ENCODE peak calls at places on chromosomes 2 and 18, in nine cellular contexts. D is uterus, F is transverse colon, M is right lobe of liver, A is ovary, C is breast epithelium, V is body of pancreas, O is IMR-90, W is GM12892. X is an unnamed sample.

GRCh38 chr18:27771571-27771970 is 405.4 kb downstream of the CDH2 start:
- DNase-seq in D (no peak), F (no peak), A (no peak), W (no peak), M (no peak), C (no peak), O (no peak), V (no peak), X (no peak)

GRCh38 chr2:6186332-6187100 is 494.3 kb downstream of the SOX11 start:
- DNase-seq in V (peak), W (no peak), O (peak), D (no peak), F (peak), A (no peak), C (no peak), M (no peak), X (peak)

GRCh38 chr2:144361742-144362141 is 158.2 kb downstream of the ZEB2 start:
- DNase-seq in F (no peak), W (no peak), O (no peak), D (no peak), A (no peak), C (no peak), M (no peak), V (no peak), X (no peak)

GRCh38 chr2:174121612-174122011 is 126.7 kb downstream of the OLA1 start:
- DNase-seq in A (no peak), V (no peak), O (no peak), W (no peak), D (no peak), M (no peak), F (no peak), C (no peak), X (no peak)

GRCh38 chr2:165864353-165864752 is 70.3 kb upstream of the GALNT3 start:
- DNase-seq in V (no peak), O (no peak), F (no peak), W (no peak), C (no peak), D (no peak), A (no peak), M (no peak), X (no peak)

GRCh38 chr2:117127680-117128079 is 686.8 kb upstream of the DDX18 start:
- DNase-seq in W (no peak), A (no peak), C (no peak), F (no peak), D (no peak), M (no peak), O (no peak), V (no peak), X (no peak)

GRCh38 chr2:84741182-84741822 is 139.6 kb downstream of the TRABD2A start:
- DNase-seq in M (no peak), V (no peak), C (no peak), W (peak), A (no peak), F (peak), O (peak), D (no peak), X (peak)

GRCh38 chr2:45172993-45173392 is 163.7 kb upstream of the SIX2 start:
- DNase-seq in F (no peak), A (no peak), D (no peak), O (no peak), M (no peak), C (no peak), W (no peak), V (no peak), X (no peak)

GRCh38 chr18:73136134-73136533 is 268.3 kb upstream of the NETO1 start:
- DNase-seq in V (no peak), M (no peak), D (no peak), O (no peak), A (no peak), C (no peak), F (no peak), W (no peak), X (no peak)
- TF ChIP-seq POLR2A in V (no peak), M (no peak), D (no peak), O (no peak), A (no peak), C (no peak), F (no peak), W (no peak), X (no peak)

GRCh38 chr2:127379712-127380355 is 7.9 kb downstream of the MAP3K2 start:
- DNase-seq in A (no peak), C (no peak), W (no peak), M (no peak), O (no peak), F (no peak), V (no peak), D (no peak), X (no peak)

GRCh38 chr2:127376265-127376664 is 11.5 kb downstream of the MAP3K2 start:
- DNase-seq in V (no peak), A (no peak), F (no peak), M (no peak), O (no peak), C (no peak), W (no peak), D (no peak), X (no peak)

GRCh38 chr2:127373362-127374083 is 14.3 kb downstream of the MAP3K2 start:
- DNase-seq in F (no peak), W (no peak), D (no peak), C (no peak), M (no peak), O (no peak), A (no peak), V (no peak), X (no peak)

GRCh38 chr2:127381762-127382161 is 6.0 kb downstream of the MAP3K2 start:
- DNase-seq in A (no peak), F (no peak), V (no peak), C (no peak), O (no peak), M (no peak), W (no peak), D (no peak), X (no peak)

GRCh38 chr2:127377262-127377661 is 10.5 kb downstream of the MAP3K2 start:
- DNase-seq in W (no peak), F (no peak), A (no peak), O (peak), C (no peak), M (no peak), V (no peak), D (no peak), X (no peak)
- TF ChIP-seq POLR2A in W (no peak), F (no peak), A (no peak), O (no peak), C (no peak), M (no peak), V (no peak), D (no peak), X (no peak)

GRCh38 chr2:37625156-37625555 is 46.3 kb downstream of the CDC42EP3 start:
- DNase-seq in F (no peak), D (no peak), C (no peak), W (no peak), A (no peak), O (peak), V (no peak), M (no peak), X (no peak)
- TF ChIP-seq POLR2A in F (no peak), D (no peak), C (no peak), W (peak), A (no peak), O (no peak), V (no peak), M (no peak), X (no peak)

DNA sequence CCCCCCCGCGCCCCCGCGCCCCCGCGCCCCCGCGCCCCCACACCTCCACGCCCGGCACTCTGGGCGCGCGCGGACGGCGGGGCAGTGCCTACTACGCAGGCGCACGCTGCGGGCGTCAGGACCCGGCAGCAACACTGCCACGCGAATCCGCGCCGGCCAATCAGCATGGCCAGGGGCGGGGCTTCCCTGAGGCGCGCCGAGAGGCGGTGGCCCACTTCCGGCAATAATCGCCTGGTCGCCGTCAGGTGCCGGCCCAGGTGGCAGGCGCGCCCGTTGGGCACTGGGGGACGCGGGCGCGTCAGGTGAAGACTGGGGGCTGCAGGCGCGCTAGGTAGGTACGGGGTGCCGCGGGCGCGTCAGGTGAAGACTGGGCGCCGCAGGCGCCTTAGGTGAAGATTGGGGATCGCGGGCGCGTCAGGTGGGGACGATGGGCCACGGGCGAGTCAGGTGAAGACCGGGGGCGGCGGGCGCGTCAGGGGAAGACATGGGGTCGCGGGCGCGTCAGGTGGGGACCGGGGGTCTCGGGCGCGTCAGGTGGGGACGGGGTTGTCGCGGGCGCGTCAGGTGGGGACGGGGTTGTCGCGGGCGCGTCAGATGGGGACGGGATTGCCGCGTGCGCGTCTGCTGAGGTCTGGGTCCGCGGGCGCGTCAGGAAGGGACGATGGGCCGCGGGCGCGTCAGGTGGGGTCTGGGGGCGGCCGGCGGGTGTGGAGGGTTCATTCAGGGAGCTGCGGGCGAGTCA is 219.1 kb downstream of the RTP5 start:
- DNase-seq in F (peak), V (peak), D (peak), C (peak), W (peak), O (peak), M (peak), A (peak), X (peak)
- TF ChIP-seq POLR2A in F (peak), V (peak), D (peak), C (no peak), W (peak), O (no peak), M (peak), A (no peak), X (peak)

GRCh38 chr18:77114564-77115391 is 17.8 kb downstream of the MBP start:
- DNase-seq in V (peak), D (peak), M (peak), C (peak), O (peak), W (no peak), A (peak), F (peak), X (no peak)
- TF ChIP-seq POLR2A in V (peak), D (no peak), M (peak), C (no peak), O (no peak), W (peak), A (no peak), F (peak), X (no peak)

GRCh38 chr2:215571693-215572092 is 135.8 kb upstream of the FN1 start:
- DNase-seq in C (no peak), V (no peak), M (no peak), D (no peak), A (no peak), F (no peak), W (no peak), O (no peak), X (no peak)
- TF ChIP-seq POLR2A in C (no peak), V (no peak), M (no peak), D (no peak), A (no peak), F (no peak), W (no peak), O (no peak), X (no peak)

GRCh38 chr2:1995987-1996386 is 251.7 kb upstream of the PXDN start:
- DNase-seq in O (no peak), F (no peak), A (no peak), W (no peak), V (no peak), M (no peak), D (no peak), C (no peak), X (no peak)
- TF ChIP-seq POLR2A in O (no peak), F (no peak), A (no peak), W (no peak), V (no peak), M (no peak), D (no peak), C (no peak), X (no peak)

GRCh38 chr2:229920011-229920781 is 1.6 kb downstream of the TRIP12 start:
- DNase-seq in O (no peak), M (no peak), V (no peak), D (no peak), C (no peak), A (no peak), W (no peak), F (peak), X (no peak)
- TF ChIP-seq POLR2A in O (no peak), M (no peak), V (no peak), D (no peak), C (no peak), A (no peak), W (no peak), F (no peak), X (no peak)